ENCODE peak calls at places on chromosomes 3 and 15, in seven cellular contexts. Q, O, J, W, F, L and Z are unnamed samples.
A peak's percentile ranks its signal among the peaks of the same experiment; 100 is the strongest.

GRCh38 chr3:156477306-156477705 is 77.6 kb downstream of the SSR3 start:
- DNase-seq in J (no peak), L (no peak), W (no peak), Q (no peak), F (no peak), O (no peak), Z (no peak)

GRCh38 chr15:92158426-92158825 is 235.3 kb upstream of the ST8SIA2 start:
- DNase-seq in W (peak; percentile 82), L (no peak), O (no peak), F (no peak), Q (no peak), J (peak; percentile 59), Z (no peak)

GRCh38 chr3:124878561-124879394 is 8.4 kb downstream of the ITGB5 start:
- DNase-seq in L (no peak), F (peak; percentile 62), W (peak; percentile 89), O (no peak), Q (peak; percentile 16), J (peak; percentile 92), Z (peak; percentile 75)

GRCh38 chr3:127056281-127056680 is 73.4 kb downstream of the PLXNA1 start:
- DNase-seq in Q (no peak), O (peak; percentile 44), J (no peak), F (no peak), L (no peak), W (no peak), Z (peak; percentile 48)

GRCh38 chr3:34863485-34863884 is 775.8 kb upstream of the ARPP21 start:
- DNase-seq in J (no peak), F (no peak), W (no peak), L (no peak), Q (no peak), O (no peak), Z (no peak)

GRCh38 chr3:124834723-124835718 is 52.1 kb downstream of the ITGB5 start:
- DNase-seq in F (peak; percentile 77), W (peak; percentile 75), O (peak; percentile 74), L (peak; percentile 37), Q (peak; percentile 75), J (peak; percentile 61), Z (peak; percentile 78)

GRCh38 chr15:58731756-58732535 is 17.6 kb downstream of the ADAM10 start:
- DNase-seq in J (peak; percentile 47), Q (no peak), W (peak; percentile 72), F (no peak), O (no peak), L (peak; percentile 40), Z (no peak)

GRCh38 chr3:55159016-55159415 is 231.2 kb upstream of the LRTM1 start:
- DNase-seq in Q (no peak), W (no peak), O (no peak), L (no peak), J (no peak), F (no peak), Z (no peak)

GRCh38 chr3:80050826-80051601 is 283.2 kb upstream of the ROBO1 start:
- DNase-seq in W (no peak), O (peak; percentile 64), J (no peak), F (no peak), L (no peak), Q (no peak), Z (peak; percentile 61)

GRCh38 chr15:50993598-50993997 is 85.1 kb downstream of the AP4E1 start:
- DNase-seq in L (no peak), Q (no peak), J (no peak), W (no peak), O (no peak), F (no peak), Z (no peak)

GRCh38 chr3:101183151-101183550 is 137.2 kb downstream of the IMPG2 start:
- DNase-seq in O (no peak), Q (no peak), J (no peak), F (no peak), W (no peak), L (no peak), Z (no peak)

DNA sequence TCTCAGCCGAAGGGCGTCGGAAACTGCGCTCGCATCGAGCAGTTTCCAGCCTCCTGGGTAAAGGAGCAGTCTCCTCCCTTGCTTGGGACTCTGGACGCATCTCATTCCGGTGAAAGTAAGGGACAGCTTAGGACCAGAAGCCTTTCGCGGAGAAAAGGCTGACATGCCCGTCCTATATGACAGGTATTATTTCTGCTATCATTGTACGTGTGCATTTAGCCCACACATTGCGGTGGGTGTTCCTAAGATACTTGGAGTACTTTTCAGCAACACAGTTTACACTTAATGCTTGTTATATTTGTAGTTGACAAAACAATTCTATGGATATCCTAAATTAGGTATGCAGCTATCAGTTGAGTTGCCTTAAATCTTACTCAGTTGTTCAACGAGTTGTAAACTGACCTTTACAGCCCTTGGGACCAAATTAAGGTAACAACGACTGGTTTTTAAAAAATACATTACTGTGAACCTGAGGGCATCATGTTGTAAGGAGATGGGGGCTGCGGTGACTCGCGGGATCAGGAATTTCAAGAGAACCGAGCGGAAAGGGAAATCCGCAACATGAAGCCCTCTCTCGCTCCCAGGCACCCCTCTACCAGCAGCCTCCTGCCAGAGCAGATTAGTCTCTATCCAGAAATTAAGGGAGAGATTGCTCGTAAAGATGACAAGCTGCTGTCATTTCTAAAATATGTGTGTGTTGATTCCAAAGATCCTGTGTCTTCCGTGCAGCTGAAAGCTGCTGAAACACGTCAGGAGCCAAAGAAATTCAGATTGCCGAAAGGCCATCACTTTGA is 632 bp upstream of the COPS2 start:
- DNase-seq in O (no peak), L (peak; percentile 20), F (no peak), J (no peak), W (no peak), Q (peak; percentile 11), Z (no peak)
- TF ChIP-seq POLR2A in O (no peak), L (peak; percentile 49), F (no peak), J (no peak), W (no peak), Q (no peak), Z (no peak)

GRCh38 chr15:101264011-101264410 is 12.2 kb upstream of the CHSY1 start:
- DNase-seq in J (no peak), Q (no peak), F (no peak), O (no peak), W (no peak), L (no peak), Z (no peak)
- TF ChIP-seq POLR2A in J (no peak), Q (no peak), F (no peak), O (no peak), W (no peak), L (no peak), Z (no peak)

GRCh38 chr3:150372320-150373118 is 35.6 kb upstream of the TSC22D2 start:
- DNase-seq in J (peak; percentile 42), W (no peak), L (no peak), F (no peak), O (no peak), Q (no peak), Z (no peak)
- TF ChIP-seq POLR2A in J (no peak), W (no peak), L (no peak), F (no peak), O (no peak), Q (no peak), Z (no peak)

GRCh38 chr3:29694783-29695182 is 413.9 kb downstream of the RBMS3 start:
- DNase-seq in F (no peak), W (peak; percentile 42), L (no peak), Q (no peak), J (peak; percentile 85), O (no peak), Z (no peak)
- TF ChIP-seq POLR2A in F (no peak), W (no peak), L (no peak), Q (no peak), J (no peak), O (no peak), Z (no peak)

DNA sequence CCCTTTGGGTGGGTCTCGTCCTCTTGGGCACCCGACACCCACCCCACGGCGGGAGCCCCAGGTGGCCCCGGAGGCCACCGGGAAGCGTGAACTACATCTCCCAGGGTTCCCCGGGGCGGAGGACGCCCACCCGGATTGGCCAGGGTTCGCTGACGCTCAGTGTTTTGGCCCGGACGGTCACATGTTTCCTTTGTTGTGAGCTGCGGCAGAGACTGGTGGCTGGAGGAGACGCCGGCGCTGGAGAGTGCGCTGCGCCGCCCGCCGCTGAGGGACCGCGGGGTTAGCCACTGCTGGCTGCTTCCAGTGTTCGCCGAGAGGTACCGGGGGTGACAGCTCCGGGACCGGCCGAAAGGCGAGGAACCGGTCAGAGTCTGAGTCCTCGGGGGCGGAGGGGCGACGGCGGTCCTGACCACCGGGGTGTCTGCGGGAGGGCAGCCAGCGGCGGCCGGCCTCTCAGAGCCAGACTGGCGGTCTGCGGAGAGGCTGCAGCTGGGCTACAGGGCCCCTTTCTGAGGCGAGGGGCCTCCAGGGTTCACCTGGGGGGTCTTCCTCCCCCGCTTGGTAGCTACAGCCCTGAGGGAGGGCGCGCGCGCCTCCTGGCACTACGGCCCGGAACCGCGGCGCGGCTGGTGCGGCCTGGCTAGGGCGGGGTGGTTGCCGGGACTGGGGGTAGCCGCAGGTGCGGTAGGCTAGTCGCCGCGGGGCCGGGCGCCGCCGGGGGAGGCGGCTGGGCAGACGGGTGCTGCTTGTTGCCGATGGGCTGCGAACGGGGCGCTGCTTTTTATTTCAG is at the start of gene KLHL24:
- DNase-seq in L (peak; percentile 93), O (peak; percentile 95), W (peak; percentile 82), J (peak; percentile 78), Q (peak; percentile 95), F (peak; percentile 95), Z (peak; percentile 96)
- TF ChIP-seq POLR2A in L (peak; percentile 72), O (peak; percentile 99), W (no peak), J (no peak), Q (peak; percentile 99), F (peak; percentile 100), Z (peak; percentile 99)

GRCh38 chr15:89761009-89761831 is 10.2 kb upstream of the MESP1 start:
- DNase-seq in Q (peak; percentile 63), F (no peak), J (no peak), W (no peak), O (no peak), L (no peak), Z (no peak)
- TF ChIP-seq POLR2A in Q (no peak), F (no peak), J (no peak), W (no peak), O (no peak), L (no peak), Z (no peak)

DNA sequence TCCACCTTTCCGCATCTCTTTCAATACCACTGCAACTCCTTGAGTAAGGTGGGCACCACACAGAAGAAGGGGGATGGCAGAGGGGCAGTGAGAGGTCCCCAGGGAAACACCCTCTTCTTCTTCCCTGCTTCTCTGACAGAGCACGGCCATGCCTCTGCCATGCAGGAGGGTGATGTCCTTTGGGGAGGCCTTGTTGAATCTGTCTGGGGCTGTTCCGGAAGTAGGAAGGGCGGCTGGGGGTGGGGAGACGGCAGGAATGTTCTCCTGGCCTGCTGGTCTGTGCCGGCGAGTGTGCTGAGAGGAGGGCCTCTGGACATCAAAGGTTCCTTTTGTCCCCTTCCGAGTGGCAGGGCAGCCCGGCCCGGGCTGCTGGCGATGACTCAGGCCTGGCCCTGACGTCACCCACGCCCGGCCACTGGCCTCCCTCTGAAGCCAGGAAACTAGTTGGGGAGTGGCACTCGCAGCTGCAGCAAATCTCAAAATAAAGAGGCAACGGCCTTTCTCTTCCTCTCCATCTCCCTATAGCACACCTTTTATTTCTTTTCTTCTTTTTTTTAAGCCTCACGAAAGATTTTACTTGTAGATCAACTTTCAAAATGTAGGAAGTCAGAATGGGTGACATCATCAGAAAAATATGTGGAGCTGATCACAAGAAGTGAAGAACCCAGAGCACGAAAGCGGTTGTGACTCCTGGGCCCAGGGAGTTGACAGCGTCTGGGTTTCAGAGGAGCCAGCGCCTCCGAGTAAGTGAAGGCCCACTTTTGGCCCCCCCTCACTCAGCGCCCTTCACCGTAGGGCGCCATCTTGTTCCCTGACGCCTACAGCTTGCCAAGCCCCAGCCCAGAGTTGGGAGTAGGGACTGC is at the start of gene ZBTB38:
- DNase-seq in L (no peak), O (peak; percentile 94), F (peak; percentile 75), J (peak; percentile 95), W (peak; percentile 95), Q (peak; percentile 93), Z (peak; percentile 95)
- TF ChIP-seq POLR2A in L (no peak), O (peak; percentile 88), F (peak; percentile 69), J (peak; percentile 34), W (peak; percentile 26), Q (peak; percentile 56), Z (peak; percentile 41)